ENCODE peak calls at places on chromosomes 11 and 22, in five cellular contexts. H is H1, B is GM12878, N is HL-60, X is HepG2. J is an unnamed sample.

GRCh38 chr11:65958306-65958705 is 3.2 kb upstream of the SART1 start:
- DNase-seq in H (no peak), B (no peak), N (no peak), X (no peak), J (no peak)

GRCh38 chr11:23556163-23556750 is 696.0 kb upstream of the CCDC179 start:
- DNase-seq in H (no peak), B (no peak), N (no peak), X (no peak), J (no peak)

GRCh38 chr11:2673871-2674471 is 25.8 kb downstream of the KCNQ1OT1 start:
- DNase-seq in H (no peak), B (no peak), N (no peak), X (no peak), J (no peak)

GRCh38 chr11:69196322-69197169 is 40.8 kb downstream of the SMIM38 start:
- DNase-seq in H (no peak), B (no peak), N (no peak), X (no peak), J (no peak)

GRCh38 chr11:2443881-2444300 is 423 bp downstream of the TRPM5 start:
- DNase-seq in H (no peak), B (no peak), N (no peak), X (no peak), J (no peak)

GRCh38 chr11:5689551-5689983 is at the start of gene TRIM22:
- DNase-seq in H (peak; percentile 15), B (peak; percentile 92), N (peak; percentile 57), X (no peak), J (no peak)

GRCh38 chr11:93838967-93839366 is 11.5 kb downstream of the VSTM5 start:
- DNase-seq in H (no peak), B (no peak), N (no peak), X (peak; percentile 12), J (no peak)

GRCh38 chr11:126645206-126645605 is 289.7 kb downstream of the ST3GAL4 start:
- DNase-seq in H (no peak), B (no peak), N (no peak), X (no peak), J (no peak)

GRCh38 chr11:15651033-15651432 is 536.3 kb downstream of the INSC start:
- DNase-seq in H (no peak), B (no peak), N (no peak), X (no peak), J (no peak)

GRCh38 chr11:86138958-86139357 is 70.1 kb upstream of the PICALM start:
- DNase-seq in H (no peak), B (peak; percentile 84), N (peak; percentile 78), X (no peak), J (no peak)

GRCh38 chr11:21405403-21405802 is 736.0 kb downstream of the NELL1 start:
- DNase-seq in H (no peak), B (no peak), N (no peak), X (no peak), J (no peak)

GRCh38 chr11:78809931-78810481 is 235.3 kb upstream of the NARS2 start:
- DNase-seq in H (no peak), B (no peak), N (no peak), X (no peak), J (peak; percentile 45)

GRCh38 chr11:10694481-10695239 is 1.1 kb upstream of the IRAG1 start:
- DNase-seq in H (no peak), B (no peak), N (no peak), X (no peak), J (no peak)

GRCh38 chr11:26573896-26574295 is 1.8 kb upstream of the MUC15 start:
- DNase-seq in H (no peak), B (no peak), N (no peak), X (no peak), J (no peak)

GRCh38 chr11:109138200-109138599 is 283.8 kb upstream of the C11orf87 start:
- DNase-seq in H (no peak), B (no peak), N (no peak), X (no peak), J (no peak)

GRCh38 chr11:83865636-83866461 is 579.7 kb upstream of the CCDC90B start:
- DNase-seq in H (no peak), B (no peak), N (no peak), X (no peak), J (no peak)

GRCh38 chr11:396948-397548 is 3.0 kb downstream of the PKP3 start:
- DNase-seq in H (no peak), B (no peak), N (peak; percentile 55), X (peak; percentile 63), J (peak; percentile 95)

GRCh38 chr22:37079668-37080171 is 28.2 kb downstream of the KCTD17 start:
- DNase-seq in H (no peak), B (no peak), N (no peak), X (no peak), J (no peak)

GRCh38 chr22:16915711-16916110 is 90.5 kb upstream of the XKR3 start:
- DNase-seq in H (no peak), B (no peak), N (no peak), X (no peak), J (no peak)

GRCh38 chr22:35230417-35230816 is 26.9 kb upstream of the HMGXB4 start:
- DNase-seq in H (no peak), B (no peak), N (no peak), X (no peak), J (no peak)

GRCh38 chr11:59115556-59115955 is 8.5 kb downstream of the FAM111B start:
- DNase-seq in H (no peak), B (no peak), N (no peak), X (no peak), J (no peak)

GRCh38 chr11:108906329-108906728 is 241.5 kb downstream of the DDX10 start:
- DNase-seq in H (no peak), B (no peak), N (no peak), X (peak; percentile 34), J (peak; percentile 55)

GRCh38 chr22:35552186-35552842 is 11.7 kb downstream of the RASD2 start:
- DNase-seq in H (no peak), B (no peak), N (no peak), X (peak; percentile 23), J (peak; percentile 87)

GRCh38 chr11:48036466-48036865 is 56.1 kb downstream of the PTPRJ start:
- DNase-seq in H (no peak), B (no peak), N (no peak), X (no peak), J (no peak)

GRCh38 chr11:66845876-66846212 is 2.6 kb downstream of the RCE1 start:
- DNase-seq in H (no peak), B (no peak), N (no peak), X (no peak), J (peak; percentile 11)

GRCh38 chr22:45680932-45681700 is 9.5 kb downstream of the ATXN10 start:
- DNase-seq in H (no peak), B (no peak), N (no peak), X (no peak), J (no peak)

GRCh38 chr11:122523841-122524531 is 131.5 kb upstream of the UBASH3B start:
- DNase-seq in H (no peak), B (no peak), N (peak; percentile 20), X (no peak), J (peak; percentile 43)

DNA sequence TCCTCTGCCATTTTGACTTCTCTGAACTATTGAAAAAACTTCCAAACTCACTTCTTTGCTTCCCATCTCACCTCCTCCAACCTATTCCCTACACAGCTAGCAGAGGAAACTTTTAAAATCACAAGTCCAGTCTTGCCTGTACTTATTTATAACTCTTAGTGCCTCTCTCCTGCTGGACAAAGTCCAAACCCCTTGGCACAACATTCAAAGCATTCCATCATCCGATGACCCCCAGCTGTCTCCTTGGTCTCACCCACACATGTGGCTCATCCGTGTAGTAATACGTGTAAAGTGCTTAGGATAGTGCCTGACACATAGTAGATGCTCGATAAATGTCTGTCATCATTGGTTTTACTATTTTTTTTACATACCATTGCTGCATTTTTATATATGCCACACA is 101.4 kb downstream of the PARVA start:
- DNase-seq in H (no peak), B (no peak), N (no peak), X (peak; percentile 19), J (no peak)
- TF ChIP-seq GABPA in H (no peak), B (no peak), N (no peak), X (no peak), J (no peak)

GRCh38 chr22:31504282-31504681 is 7.9 kb downstream of the SFI1 start:
- DNase-seq in H (no peak), B (no peak), N (no peak), X (no peak), J (no peak)
- TF ChIP-seq GABPA in H (no peak), B (no peak), N (no peak), X (no peak), J (no peak)

GRCh38 chr11:113373981-113374560 is 13.5 kb upstream of the ANKK1 start:
- DNase-seq in H (no peak), B (no peak), N (no peak), X (no peak), J (no peak)
- TF ChIP-seq GABPA in H (no peak), B (no peak), N (no peak), X (no peak), J (no peak)

GRCh38 chr11:124177344-124177743 is 5.8 kb upstream of the OR10D3 start:
- DNase-seq in H (no peak), B (no peak), N (no peak), X (no peak), J (no peak)

GRCh38 chr11:124179311-124179710 is 3.8 kb upstream of the OR10D3 start:
- DNase-seq in H (no peak), B (no peak), N (no peak), X (no peak), J (no peak)

GRCh38 chr11:124183045-124183444 is at the start of gene OR10D3:
- DNase-seq in H (no peak), B (no peak), N (no peak), X (no peak), J (no peak)
- TF ChIP-seq GABPA in H (no peak), B (no peak), N (no peak), X (no peak), J (no peak)

DNA sequence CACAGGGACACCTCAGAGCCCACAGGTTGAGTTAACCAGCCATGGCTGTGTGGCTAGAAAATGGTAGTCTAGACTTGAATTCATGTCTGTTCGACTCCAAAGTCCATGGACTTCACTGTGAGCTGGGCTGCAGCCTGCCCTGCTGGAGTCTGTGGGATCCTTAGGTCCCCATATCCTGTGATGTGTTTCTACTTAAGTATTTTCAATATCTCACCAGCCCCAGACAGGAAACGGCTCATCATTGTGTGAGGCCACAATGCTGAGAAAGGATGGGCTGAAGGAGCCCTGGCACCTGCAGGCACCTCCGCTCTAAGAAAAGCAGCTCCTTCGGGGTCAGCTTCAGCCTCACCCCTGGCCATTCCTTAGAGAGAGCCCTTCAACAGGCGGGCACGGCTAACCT is 93.1 kb downstream of the NAT10 start:
- DNase-seq in H (no peak), B (no peak), N (no peak), X (no peak), J (no peak)
- TF ChIP-seq GABPA in H (no peak), B (no peak), N (no peak), X (no peak), J (no peak)

J was measured in SK-N-SH.